ENCODE peak calls at places on chromosome 10, in four cellular contexts. B is stomach, U is K562, Y is SK-N-SH. P is an unnamed sample.
A peak's percentile ranks its signal among the peaks of the same experiment; 100 is the strongest.

GRCh38 chr10:29858352-29859267 is 200.8 kb downstream of the JCAD start:
- DNase-seq in U (no peak), B (peak; percentile 57), Y (peak; percentile 31), P (no peak)

GRCh38 chr10:16907720-16908119 is 90.5 kb upstream of the RSU1 start:
- DNase-seq in U (no peak), B (no peak), Y (no peak), P (no peak)

GRCh38 chr10:130127612-130128607 is 8.3 kb upstream of the GLRX3 start:
- DNase-seq in U (peak; percentile 29), B (peak; percentile 57), Y (peak; percentile 91), P (no peak)

GRCh38 chr10:118332948-118333710 is 9.0 kb downstream of the FAM204A start:
- DNase-seq in U (no peak), Y (no peak), B (no peak), P (no peak)

GRCh38 chr10:109114578-109114977 is 808.7 kb downstream of the XPNPEP1 start:
- DNase-seq in Y (no peak), B (no peak), U (no peak), P (no peak)

GRCh38 chr10:69269761-69270160 is 8.5 kb upstream of the HK1 start:
- DNase-seq in U (no peak), B (no peak), Y (no peak), P (no peak)

GRCh38 chr10:58693919-58694318 is 181.2 kb downstream of the BICC1 start:
- DNase-seq in U (no peak), B (no peak), Y (no peak), P (no peak)

GRCh38 chr10:6595499-6595898 is 15.4 kb upstream of the PRKCQ start:
- DNase-seq in B (no peak), Y (no peak), U (no peak), P (no peak)

GRCh38 chr10:42690449-42691360 is 52.3 kb upstream of the ZNF33B start:
- DNase-seq in B (no peak), Y (peak; percentile 71), U (no peak), P (no peak)

GRCh38 chr10:69636626-69637550 is 6.8 kb downstream of the FAM241B start:
- DNase-seq in Y (no peak), U (no peak), B (peak; percentile 46), P (no peak)

GRCh38 chr10:114188001-114188400 is 8.8 kb downstream of the TDRD1 start:
- DNase-seq in Y (no peak), U (no peak), B (no peak), P (no peak)

GRCh38 chr10:6321880-6322279 is 119.1 kb downstream of the PFKFB3 start:
- DNase-seq in U (no peak), Y (no peak), B (no peak), P (no peak)

GRCh38 chr10:51770719-51771118 is 71.3 kb upstream of the CSTF2T start:
- DNase-seq in B (no peak), U (no peak), Y (no peak), P (no peak)

GRCh38 chr10:132457328-132458070 is 60.5 kb downstream of the PWWP2B start:
- DNase-seq in B (no peak), Y (no peak), U (peak; percentile 38), P (no peak)

GRCh38 chr10:20232079-20232478 is 415.8 kb downstream of the PLXDC2 start:
- DNase-seq in B (no peak), U (no peak), Y (no peak), P (no peak)

GRCh38 chr10:132011027-132011426 is 29.3 kb upstream of the BNIP3 start:
- DNase-seq in Y (no peak), B (no peak), U (no peak), P (no peak)

GRCh38 chr10:30185916-30186315 is 126.5 kb upstream of the JCAD start:
- DNase-seq in B (no peak), Y (no peak), U (no peak), P (no peak)

GRCh38 chr10:51758366-51758765 is 59.0 kb upstream of the CSTF2T start:
- DNase-seq in U (no peak), B (no peak), Y (no peak), P (no peak)

GRCh38 chr10:91296471-91296870 is 76.0 kb downstream of the PCGF5 start:
- DNase-seq in Y (peak; percentile 42), U (peak; percentile 9), B (no peak), P (no peak)

GRCh38 chr10:73413108-73413527 is 740 bp downstream of the ANXA7 start:
- DNase-seq in U (peak; percentile 58), B (peak; percentile 38), Y (peak; percentile 48), P (peak; percentile 15)

GRCh38 chr10:52623761-52624160 is 148.8 kb downstream of the MBL2 start:
- DNase-seq in Y (no peak), B (no peak), U (no peak), P (no peak)

GRCh38 chr10:82742478-82742877 is 867.5 kb downstream of the NRG3 start:
- DNase-seq in U (no peak), B (peak; percentile 34), Y (no peak), P (no peak)

GRCh38 chr10:31650010-31650409 is 278.6 kb downstream of the ARHGAP12 start:
- DNase-seq in B (no peak), Y (peak; percentile 74), U (no peak), P (peak; percentile 84)

GRCh38 chr10:111990734-111991133 is 192.8 kb downstream of the GPAM start:
- DNase-seq in B (no peak), Y (peak; percentile 28), U (no peak), P (no peak)

DNA sequence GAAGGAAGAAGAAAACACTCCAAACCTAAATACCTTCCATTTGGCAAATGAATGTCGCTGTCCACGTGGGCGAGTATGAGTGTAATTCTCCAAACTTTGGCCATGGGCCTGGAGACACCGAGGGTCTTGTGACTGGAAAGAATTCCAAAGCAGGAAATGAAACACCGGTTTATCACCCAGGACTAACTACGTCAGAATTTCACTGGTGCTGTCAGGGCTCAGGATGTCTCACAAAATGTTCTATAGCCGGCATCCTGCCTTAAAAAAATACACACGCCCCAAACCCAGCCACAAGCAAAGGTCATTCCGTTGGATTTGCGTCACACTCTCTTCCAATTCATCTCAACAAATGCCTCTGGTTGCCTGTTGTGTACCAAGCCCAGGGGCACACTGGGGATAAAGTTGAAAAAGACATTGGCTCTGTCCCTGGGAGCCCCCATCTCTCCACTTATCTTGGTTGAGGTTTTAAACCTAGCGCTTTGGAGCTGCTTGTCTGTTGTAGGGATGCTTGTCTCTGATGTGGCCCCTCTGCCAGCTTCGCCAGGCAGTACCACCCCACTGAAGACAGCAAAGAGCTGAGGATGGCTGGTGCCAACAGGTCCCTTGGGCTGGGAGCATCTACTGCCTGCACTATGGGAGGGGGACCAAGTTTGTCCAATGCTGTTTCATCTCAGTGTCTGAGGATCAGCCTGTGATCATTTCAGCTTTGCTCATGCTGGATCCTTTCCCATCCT is 31.2 kb downstream of the GSTO2 start:
- DNase-seq in Y (no peak), B (no peak), U (no peak), P (no peak)
- TF ChIP-seq EP300 in Y (peak; percentile 50), B (peak; percentile 77), U (no peak), P (peak; percentile 81)

DNA sequence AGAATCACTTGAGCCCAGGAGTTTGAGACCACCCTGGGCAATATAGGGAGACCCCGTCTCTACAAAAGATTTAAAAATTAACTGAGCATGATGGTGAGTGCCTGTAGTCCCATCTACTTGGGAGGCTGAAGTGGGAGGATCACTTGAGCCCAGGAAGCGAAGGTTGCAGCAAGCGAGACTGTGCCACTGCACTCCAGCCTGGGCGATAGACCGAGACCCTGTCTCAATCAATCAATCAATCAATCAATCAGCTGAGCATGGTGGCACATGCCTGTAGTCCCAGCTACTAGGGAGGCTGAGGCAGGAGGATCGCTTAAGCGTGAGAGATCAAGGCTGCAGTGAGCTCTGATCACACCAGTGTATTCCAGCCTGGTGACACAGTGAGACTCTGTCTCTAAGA is 40.5 kb downstream of the DNAJB12 start:
- DNase-seq in U (no peak), B (no peak), Y (no peak), P (no peak)
- H3K4me1 ChIP-seq in U (peaks cover 54% of the 10 kb centered on the region), B (peaks cover 51% of the 10 kb centered on the region), Y (peaks cover 47% of the 10 kb centered on the region), P (peaks cover 66% of the 10 kb centered on the region)

GRCh38 chr10:60955957-60956425 is 12.0 kb upstream of the RHOBTB1 start:
- DNase-seq in B (no peak), U (no peak), Y (no peak), P (no peak)
- TF ChIP-seq EP300 in B (no peak), U (no peak), Y (no peak), P (no peak)

DNA sequence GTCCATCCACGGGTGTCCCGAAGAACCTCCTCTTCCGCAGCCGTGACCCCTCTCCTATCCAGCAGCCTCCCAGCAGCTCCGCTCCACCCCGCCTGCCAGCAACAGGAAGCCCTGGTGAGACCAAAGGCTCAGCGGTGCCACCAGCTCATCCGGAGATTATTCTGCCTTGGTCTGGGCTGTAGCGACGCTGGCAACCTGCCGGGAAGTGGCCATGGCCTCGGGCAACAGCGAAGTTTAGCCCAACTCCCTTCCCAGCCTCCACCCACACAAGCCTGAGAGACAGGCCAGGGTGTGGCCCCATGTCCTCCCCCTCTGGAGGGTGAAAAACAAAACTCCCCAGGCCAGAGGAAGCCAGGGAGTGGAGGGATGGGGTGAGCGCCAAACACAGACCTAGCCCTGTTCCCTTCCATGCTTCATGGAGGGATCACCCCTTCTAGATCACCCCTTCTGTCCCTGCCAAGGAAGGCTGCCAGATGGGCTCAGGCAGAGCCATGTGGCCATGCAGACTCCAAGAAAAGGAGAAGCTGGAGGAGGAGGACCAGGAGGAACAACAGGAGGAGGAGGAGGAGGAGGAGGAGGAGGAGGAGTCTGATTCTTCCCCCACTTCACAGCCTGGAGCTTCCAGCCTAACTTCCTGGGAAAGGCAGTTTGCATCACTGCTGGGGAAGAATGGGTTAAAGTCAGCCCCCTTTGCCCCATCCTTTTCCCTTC is 924 bp downstream of the CALHM2 start:
- DNase-seq in Y (peak; percentile 85), U (peak; percentile 34), B (peak; percentile 35), P (peak; percentile 52)
- H3K4me1 ChIP-seq in Y (peaks cover 18% of the 10 kb centered on the region), U (peaks cover 2% of the 10 kb centered on the region), B (peaks cover 26% of the 10 kb centered on the region), P (peaks cover 49% of the 10 kb centered on the region)

DNA sequence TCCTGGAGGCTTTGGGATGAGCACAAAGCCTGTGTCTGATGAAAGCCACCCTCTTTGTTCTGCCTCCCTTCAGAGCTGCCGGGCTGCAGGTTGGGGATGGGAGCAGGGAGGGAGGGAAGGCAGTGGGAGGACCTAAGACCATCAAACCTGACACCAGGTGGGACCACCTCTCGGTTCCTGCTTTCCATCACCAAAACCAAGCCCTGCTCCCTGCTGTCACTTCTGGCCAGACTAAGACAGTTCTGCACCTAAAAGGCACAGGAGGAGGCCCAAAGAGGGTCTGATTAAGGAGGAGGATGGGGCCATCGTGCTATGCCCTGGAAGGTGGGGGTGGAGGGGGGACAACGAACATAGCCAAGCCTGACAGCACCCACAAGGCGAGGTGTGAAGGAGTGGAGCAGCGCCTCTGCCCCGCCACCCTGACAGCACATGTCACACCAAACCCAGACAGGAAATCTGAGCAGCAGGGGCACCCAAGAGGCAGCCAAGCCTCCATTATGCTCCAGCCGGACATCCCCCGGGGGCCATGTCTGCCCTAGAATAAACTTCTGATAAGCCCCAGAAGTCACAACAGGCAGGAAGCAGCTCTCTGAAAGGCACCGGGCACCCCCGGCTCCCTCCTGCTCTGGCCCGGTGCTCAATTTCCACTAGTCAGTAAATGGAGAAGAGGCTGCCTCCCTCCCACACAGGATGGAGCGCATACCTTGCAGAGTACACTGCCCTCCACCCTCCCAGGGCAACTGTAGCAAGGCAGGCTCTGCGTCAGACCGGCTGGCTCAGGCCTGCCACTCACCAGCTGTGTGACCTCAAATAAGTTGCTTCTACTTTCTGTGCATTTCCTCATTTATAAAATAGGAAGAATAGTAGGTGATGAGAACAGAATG is 48.9 kb downstream of the DLG5 start:
- DNase-seq in U (no peak), Y (peak; percentile 80), B (peak; percentile 44), P (no peak)
- TF ChIP-seq EP300 in U (no peak), Y (no peak), B (no peak), P (no peak)

P was measured in tibial nerve.